ENCODE peak calls at places on chromosomes 16 and 17, in five cellular contexts. Z is small intestine; R is fibroblast of mammary gland; W is heart right ventricle; T is CD8-positive, alpha-beta memory T cell. K is an unnamed sample.
A peak's percentile ranks its signal among the peaks of the same experiment; 100 is the strongest.

GRCh38 chr17:42389135-42389417 is 834 bp upstream of the STAT3 start:
- DNase-seq in T (no peak), R (no peak), Z (no peak), W (no peak), K (no peak)

GRCh38 chr17:51128089-51128488 is 7.4 kb upstream of the SPAG9 start:
- DNase-seq in Z (no peak), T (no peak), R (no peak), W (no peak), K (no peak)

GRCh38 chr16:6684076-6684673 is 648.5 kb upstream of the RBFOX1 start:
- DNase-seq in T (no peak), W (no peak), R (peak; percentile 1), Z (peak; percentile 25), K (peak; percentile 20)

GRCh38 chr17:45234641-45235040 is 13.0 kb downstream of the FMNL1 start:
- DNase-seq in R (no peak), T (peak; percentile 46), Z (no peak), W (no peak), K (peak; percentile 94)

GRCh38 chr17:81387235-81388060 is 7.8 kb upstream of the BAHCC1 start:
- DNase-seq in W (peak; percentile 84), Z (peak; percentile 74), R (peak; percentile 65), T (no peak), K (peak; percentile 91)

GRCh38 chr16:29745126-29745852 is 501 bp downstream of the C16orf54 start:
- DNase-seq in W (no peak), Z (no peak), R (no peak), T (peak; percentile 71), K (peak; percentile 70)

GRCh38 chr17:15946611-15947120 is 1.7 kb downstream of the ADORA2B start:
- DNase-seq in T (no peak), W (no peak), R (no peak), Z (no peak), K (peak; percentile 46)

GRCh38 chr16:85688586-85689284 is at the start of gene GINS2:
- DNase-seq in R (peak; percentile 76), W (peak; percentile 82), T (peak; percentile 88), Z (peak; percentile 89), K (peak; percentile 100)

GRCh38 chr17:38460082-38460715 is 31.9 kb downstream of the ARHGAP23 start:
- DNase-seq in T (no peak), W (no peak), R (no peak), Z (no peak), K (peak; percentile 38)

GRCh38 chr17:64066709-64067108 is 46.3 kb upstream of the ICAM2 start:
- DNase-seq in W (no peak), R (no peak), T (peak; percentile 79), Z (peak; percentile 57), K (no peak)

GRCh38 chr16:88796278-88796677 is 7.3 kb upstream of the CDT1 start:
- DNase-seq in Z (no peak), R (no peak), T (no peak), W (no peak), K (no peak)

GRCh38 chr17:81342700-81343070 is 47.6 kb upstream of the SLC38A10 start:
- DNase-seq in R (no peak), T (no peak), Z (no peak), W (no peak), K (peak; percentile 91)

GRCh38 chr17:32266389-32267269 is 997 bp downstream of the RHBDL3 start:
- DNase-seq in R (no peak), T (peak; percentile 9), W (no peak), Z (no peak), K (peak; percentile 83)

GRCh38 chr16:4915226-4915761 is 21.7 kb downstream of the PPL start:
- DNase-seq in R (peak; percentile 95), W (no peak), Z (no peak), T (no peak), K (no peak)

GRCh38 chr17:74288785-74289184 is 14.8 kb downstream of the DNAI2 start:
- DNase-seq in R (no peak), Z (no peak), T (no peak), W (no peak), K (no peak)

GRCh38 chr17:48592592-48592991 is 987 bp downstream of the HOXB5 start:
- DNase-seq in T (no peak), R (no peak), Z (no peak), W (no peak), K (peak; percentile 70)
- H3K4me3 ChIP-seq in T (peak overlapping the region; percentile 14), R (peak overlapping the region; percentile 46), Z (no peak overlapping the region), W (no peak overlapping the region), K (no peak overlapping the region)

GRCh38 chr17:58414596-58414997 is 2.7 kb downstream of the RNF43 start:
- DNase-seq in R (no peak), Z (peak; percentile 48), W (no peak), T (no peak), K (no peak)
- H3K4me3 ChIP-seq in R (no peak overlapping the region), Z (no peak overlapping the region), W (no peak overlapping the region), T (no peak overlapping the region), K (no peak overlapping the region)

DNA sequence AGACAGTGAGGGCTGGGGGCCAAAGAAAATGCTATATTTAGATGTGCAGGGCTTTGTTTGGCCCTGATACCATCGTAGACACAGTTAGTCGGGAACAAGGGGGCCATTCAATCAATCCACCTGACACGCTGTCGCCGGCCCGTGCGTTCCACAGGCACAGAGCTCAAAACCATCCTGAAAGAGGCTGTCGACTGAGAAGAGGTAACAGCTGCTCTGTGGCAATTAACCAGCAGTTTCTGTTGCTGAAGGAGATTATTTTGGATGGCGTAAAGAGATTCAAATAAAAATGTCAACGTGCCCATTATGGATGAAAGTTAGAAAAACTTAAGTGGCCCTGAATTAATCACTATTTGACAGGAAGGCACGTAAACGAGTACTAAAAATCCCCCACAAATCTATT is 276.2 kb upstream of the IRX5 start:
- DNase-seq in W (no peak), Z (no peak), T (no peak), R (no peak), K (no peak)
- H3K4me3 ChIP-seq in W (no peak overlapping the region), Z (no peak overlapping the region), T (no peak overlapping the region), R (no peak overlapping the region), K (no peak overlapping the region)

GRCh38 chr16:87464691-87465300 is 28.0 kb downstream of the ZCCHC14 start:
- DNase-seq in R (peak; percentile 98), T (no peak), W (peak; percentile 81), Z (peak; percentile 66), K (no peak)
- H3K4me3 ChIP-seq in R (peak overlapping the region; percentile 22), T (peak overlapping the region; percentile 9), W (no peak overlapping the region), Z (no peak overlapping the region), K (no peak overlapping the region)

GRCh38 chr16:2028620-2029220 is 2.0 kb downstream of the NHERF2 start:
- DNase-seq in Z (no peak), W (no peak), T (no peak), R (no peak), K (no peak)
- H3K4me3 ChIP-seq in Z (no peak overlapping the region), W (no peak overlapping the region), T (no peak overlapping the region), R (no peak overlapping the region), K (no peak overlapping the region)

K was measured in H7.